ENCODE peak calls at places on chromosomes 1 and 21, in eight cellular contexts. O is fibroblast of lung, C is heart left ventricle, S is endothelial cell of umbilical vein, M is endothelial cell, I is tibial artery, J is endodermal cell, W is cardiac muscle cell. P is an unnamed sample.

GRCh38 chr21:16305686-16306085 is 575.9 kb downstream of the USP25 start:
- DNase-seq in J (no peak), W (peak; percentile 44), O (no peak), I (no peak), S (peak; percentile 85), C (no peak), M (no peak), P (no peak)

GRCh38 chr21:43211085-43212071 is 42.6 kb downstream of the CRYAA start:
- DNase-seq in O (no peak), M (no peak), S (peak; percentile 56), W (no peak), I (no peak), C (peak; percentile 66), J (peak; percentile 76), P (no peak)

GRCh38 chr1:169115891-169116585 is 9.5 kb downstream of the ATP1B1 start:
- DNase-seq in C (no peak), J (no peak), I (peak; percentile 37), M (no peak), O (no peak), W (peak; percentile 32), S (no peak), P (no peak)

GRCh38 chr1:247905899-247906503 is 10.6 kb downstream of the OR2W3 start:
- DNase-seq in W (no peak), J (no peak), O (no peak), C (no peak), S (no peak), M (no peak), I (no peak), P (no peak)

GRCh38 chr1:212077028-212077427 is 41.5 kb downstream of the DTL start:
- DNase-seq in S (peak; percentile 18), M (no peak), W (no peak), C (no peak), I (no peak), O (no peak), J (no peak), P (no peak)

GRCh38 chr1:39145651-39145970 is 58.9 kb upstream of the MACF1 start:
- DNase-seq in C (no peak), S (no peak), W (no peak), I (no peak), O (no peak), M (no peak), J (no peak), P (no peak)

GRCh38 chr1:32266926-32267645 is 16.0 kb downstream of the LCK start:
- DNase-seq in I (no peak), C (no peak), J (no peak), M (no peak), W (peak; percentile 40), O (peak; percentile 60), S (peak; percentile 95), P (no peak)

GRCh38 chr1:13588946-13589345 is 5.3 kb downstream of the PDPN start:
- DNase-seq in I (no peak), W (no peak), M (no peak), O (no peak), S (no peak), C (no peak), J (no peak), P (no peak)

GRCh38 chr1:24903560-24903954 is 26.5 kb downstream of the RUNX3 start:
- DNase-seq in O (no peak), I (no peak), W (no peak), C (no peak), J (no peak), M (no peak), S (no peak), P (peak; percentile 18)

GRCh38 chr1:99122039-99122438 is 117.4 kb upstream of the PLPPR5 start:
- DNase-seq in M (no peak), J (no peak), S (no peak), I (no peak), O (no peak), W (no peak), C (no peak), P (no peak)

GRCh38 chr1:7962011-7962335 is 462 bp downstream of the PARK7 start:
- DNase-seq in I (no peak), O (no peak), M (no peak), S (no peak), W (no peak), J (no peak), C (no peak), P (no peak)

GRCh38 chr1:97163591-97164275 is 442.1 kb downstream of the PTBP2 start:
- DNase-seq in C (no peak), I (no peak), M (no peak), O (no peak), S (no peak), W (no peak), J (no peak), P (no peak)

GRCh38 chr1:113042336-113043143 is 30.5 kb upstream of the LRIG2 start:
- DNase-seq in O (peak; percentile 76), M (peak; percentile 87), I (peak; percentile 78), W (peak; percentile 90), C (peak; percentile 82), J (peak; percentile 98), S (peak; percentile 96), P (no peak)

GRCh38 chr1:76826072-76826827 is 41.0 kb upstream of the ST6GALNAC5 start:
- DNase-seq in O (peak; percentile 33), W (peak; percentile 37), C (no peak), J (no peak), I (no peak), S (no peak), M (no peak), P (no peak)

GRCh38 chr1:86538775-86539174 is 8.1 kb upstream of the CLCA4 start:
- DNase-seq in S (no peak), O (no peak), I (no peak), W (no peak), M (no peak), C (no peak), J (no peak), P (no peak)

GRCh38 chr1:156975084-156975483 is 54.7 kb downstream of the LRRC71 start:
- DNase-seq in J (no peak), O (no peak), S (no peak), M (no peak), I (no peak), W (no peak), C (no peak), P (no peak)

GRCh38 chr1:156964431-156964830 is 44.0 kb downstream of the LRRC71 start:
- DNase-seq in C (no peak), O (no peak), I (no peak), S (no peak), M (no peak), W (no peak), J (no peak), P (no peak)

GRCh38 chr1:156973464-156973863 is 53.0 kb downstream of the LRRC71 start:
- DNase-seq in M (no peak), W (no peak), S (no peak), J (no peak), C (no peak), O (no peak), I (no peak), P (no peak)

GRCh38 chr1:156969496-156969895 is 49.1 kb downstream of the LRRC71 start:
- DNase-seq in M (no peak), I (no peak), J (peak; percentile 17), C (no peak), W (no peak), O (no peak), S (no peak), P (no peak)

GRCh38 chr1:156970017-156970416 is 49.6 kb downstream of the LRRC71 start:
- DNase-seq in I (no peak), J (peak; percentile 17), O (peak; percentile 28), M (no peak), C (no peak), W (peak; percentile 20), S (no peak), P (no peak)
- TF ChIP-seq CTCF in I (no peak), J (peak; percentile 48), O (peak; percentile 32), M (peak; percentile 20), C (no peak), W (peak; percentile 27), S (no peak), P (peak; percentile 48)

DNA sequence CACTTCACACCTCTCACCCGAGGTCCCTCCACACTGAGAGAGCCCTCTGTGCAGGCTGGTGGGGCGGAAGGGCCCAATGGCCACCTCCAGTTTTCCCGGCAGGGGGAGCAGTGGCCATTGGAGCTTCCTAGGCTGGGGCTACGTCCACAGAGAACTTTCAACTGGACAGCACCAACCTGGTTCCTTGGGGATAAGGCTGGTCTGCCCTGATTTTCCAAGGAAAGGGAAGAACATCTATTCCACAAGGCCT is 20.3 kb upstream of the LAPTM5 start:
- DNase-seq in M (no peak), C (no peak), S (no peak), J (no peak), W (no peak), O (no peak), I (no peak), P (no peak)
- TF ChIP-seq CTCF in M (no peak), C (no peak), S (peak; percentile 23), J (peak; percentile 52), W (peak; percentile 33), O (peak; percentile 23), I (peak; percentile 15), P (peak; percentile 68)

GRCh38 chr1:51627672-51628071 is 10.8 kb downstream of the OSBPL9 start:
- DNase-seq in J (no peak), I (no peak), C (no peak), S (peak; percentile 65), O (peak; percentile 75), W (peak; percentile 78), M (no peak), P (no peak)
- TF ChIP-seq CTCF in J (peak; percentile 76), I (peak; percentile 34), C (no peak), S (peak; percentile 35), O (peak; percentile 63), W (peak; percentile 64), M (no peak), P (peak; percentile 81)

DNA sequence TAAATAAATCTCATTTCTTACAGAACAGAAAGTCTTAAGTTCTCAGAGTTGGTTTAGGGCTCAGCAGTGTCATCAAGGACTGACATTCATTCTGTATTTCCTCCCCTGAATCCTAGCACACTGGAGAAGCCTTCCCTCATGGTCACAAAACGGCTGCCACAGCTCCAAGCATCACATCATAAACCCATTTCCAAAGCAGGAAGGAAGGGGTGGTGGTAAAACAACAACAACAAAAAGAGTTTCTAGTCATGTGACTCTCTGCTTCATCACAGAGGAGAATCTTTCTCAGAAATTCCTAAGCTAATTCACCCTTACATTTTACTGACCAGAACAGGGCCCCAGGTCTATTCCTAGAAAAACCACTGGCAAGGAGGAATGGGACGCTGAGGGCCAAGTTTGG is 210.3 kb downstream of the KAZN start:
- DNase-seq in S (no peak), W (no peak), J (no peak), M (no peak), I (no peak), C (no peak), O (no peak), P (no peak)
- TF ChIP-seq CTCF in S (no peak), W (no peak), J (no peak), M (no peak), I (no peak), C (no peak), O (no peak), P (no peak)

P was measured in chondrocyte.